ENCODE peak calls at places on chromosomes 16 and 17, in seven cellular contexts. D is activated CD4-positive, alpha-beta T cell treated with anti-CD3 and anti-CD28 coated beads, Interleukin-2, amount 10 ng/mL, durations not matched to agents 7 days and 5 days; T is ecto neural progenitor cell; Q is ovary; A is HEK293T; G is ACHN; U is H7. R is an unnamed sample.

GRCh38 chr17:44842748-44843147 is 4.9 kb upstream of the HIGD1B start:
- DNase-seq in T (no peak), U (peak; percentile 58), D (no peak), Q (no peak), A (no peak), G (no peak), R (peak; percentile 74)

GRCh38 chr17:43003542-43004172 is 2.9 kb upstream of the IFI35 start:
- DNase-seq in D (no peak), Q (no peak), U (peak; percentile 57), G (peak; percentile 89), T (no peak), A (no peak), R (peak; percentile 86)

GRCh38 chr17:82055023-82055964 is 3.6 kb downstream of the GPS1 start:
- DNase-seq in U (no peak), T (no peak), Q (no peak), A (no peak), G (no peak), D (no peak), R (no peak)

GRCh38 chr16:66970775-66971725 is 10.0 kb downstream of the CES3 start:
- DNase-seq in T (no peak), A (no peak), Q (no peak), U (no peak), G (peak; percentile 98), D (no peak), R (no peak)

GRCh38 chr17:63699638-63700527 is at the start of gene LIMD2:
- DNase-seq in A (peak; percentile 69), T (peak; percentile 92), U (peak; percentile 97), D (peak; percentile 83), Q (peak; percentile 70), G (peak; percentile 48), R (peak; percentile 85)

GRCh38 chr16:30367349-30368009 is 2.8 kb downstream of the TBC1D10B start:
- DNase-seq in Q (no peak), T (peak; percentile 42), U (no peak), G (no peak), D (no peak), A (no peak), R (peak; percentile 45)

GRCh38 chr17:7687908-7688807 is at the start of gene WRAP53:
- DNase-seq in A (peak; percentile 92), T (peak; percentile 100), D (peak; percentile 97), G (peak; percentile 99), U (peak; percentile 96), Q (peak; percentile 97), R (peak; percentile 100)

GRCh38 chr16:66266436-66267286 is 99.8 kb upstream of the CDH5 start:
- DNase-seq in Q (peak; percentile 82), G (no peak), A (no peak), U (peak; percentile 76), T (peak; percentile 61), D (no peak), R (peak; percentile 66)

GRCh38 chr16:56615353-56615752 is 7.0 kb downstream of the MT2A start:
- DNase-seq in U (no peak), A (no peak), G (no peak), T (no peak), D (no peak), Q (no peak), R (no peak)

GRCh38 chr17:81429353-81429774 is 34.1 kb downstream of the BAHCC1 start:
- DNase-seq in A (no peak), D (no peak), T (no peak), U (no peak), G (peak; percentile 86), Q (peak; percentile 96), R (no peak)

GRCh38 chr17:74842146-74842598 is 17.5 kb downstream of the GRIN2C start:
- DNase-seq in U (no peak), D (no peak), T (no peak), A (no peak), G (peak; percentile 44), Q (peak; percentile 56), R (no peak)

GRCh38 chr16:89374393-89374948 is 115.9 kb downstream of the ANKRD11 start:
- DNase-seq in A (peak; percentile 62), U (peak; percentile 84), D (no peak), T (no peak), Q (no peak), G (no peak), R (peak; percentile 74)

GRCh38 chr17:28738680-28739384 is 5.0 kb upstream of the TRAF4 start:
- DNase-seq in A (no peak), D (no peak), Q (no peak), G (no peak), T (no peak), U (no peak), R (peak; percentile 48)

GRCh38 chr17:13106171-13106570 is 88.3 kb upstream of the ELAC2 start:
- DNase-seq in D (no peak), G (no peak), Q (no peak), T (no peak), A (no peak), U (no peak), R (peak; percentile 47)

GRCh38 chr16:85444879-85445778 is 168.0 kb upstream of the GSE1 start:
- DNase-seq in A (no peak), U (peak; percentile 91), Q (no peak), G (no peak), T (no peak), D (no peak), R (no peak)

GRCh38 chr16:69563605-69564580 is 1.9 kb upstream of the NFAT5 start:
- DNase-seq in T (peak; percentile 51), Q (no peak), U (peak; percentile 47), A (no peak), D (peak; percentile 46), G (peak; percentile 32), R (no peak)

GRCh38 chr17:65956814-65957213 is 235.1 kb downstream of the CEP112 start:
- DNase-seq in A (no peak), D (no peak), T (no peak), Q (no peak), U (no peak), G (no peak), R (no peak)

GRCh38 chr16:28136751-28137434 is 73.4 kb upstream of the GSG1L start:
- DNase-seq in D (peak; percentile 69), U (no peak), T (no peak), Q (no peak), A (no peak), G (no peak), R (no peak)

GRCh38 chr17:37060966-37061365 is 112.2 kb downstream of the AATF start:
- DNase-seq in A (no peak), T (no peak), G (no peak), U (peak; percentile 6), Q (no peak), D (no peak), R (peak; percentile 32)

GRCh38 chr17:37848690-37849616 is 75.3 kb upstream of the TBC1D3K start:
- DNase-seq in D (peak; percentile 52), Q (no peak), T (peak; percentile 24), A (no peak), G (peak; percentile 98), U (no peak), R (peak; percentile 95)

GRCh38 chr16:4410335-4411075 is 5.9 kb downstream of the CORO7 start:
- DNase-seq in Q (peak; percentile 68), D (no peak), T (no peak), G (no peak), U (peak; percentile 14), A (no peak), R (no peak)